ENCODE peak calls at places on chromosomes 16 and 17, in seven cellular contexts. Y is mesothelial cell of epicardium; C is NCI-H460; A is CD8-positive, alpha-beta memory T cell; L is anterior cingulate cortex; T is progenitor cell of endocrine pancreas; G is NCI-H345. N is an unnamed sample.

GRCh38 chr16:80803341-80804060 is 897 bp downstream of the CDYL2 start:
- DNase-seq in Y (peak), C (no peak), A (peak), L (no peak), T (peak), G (peak), N (peak)

GRCh38 chr17:50668838-50669581 is 34.3 kb downstream of the ABCC3 start:
- DNase-seq in Y (no peak), C (no peak), A (no peak), L (no peak), T (no peak), G (no peak), N (no peak)

GRCh38 chr16:68737730-68738590 is 868 bp downstream of the CDH1 start:
- DNase-seq in Y (peak), C (no peak), A (no peak), L (no peak), T (peak), G (peak), N (peak)

GRCh38 chr16:2043980-2044451 is 3.6 kb downstream of the NTHL1 start:
- DNase-seq in Y (no peak), C (no peak), A (no peak), L (no peak), T (no peak), G (no peak), N (no peak)

GRCh38 chr16:52827456-52827855 is 225.2 kb downstream of the CHD9NB start:
- DNase-seq in Y (no peak), C (no peak), A (no peak), L (no peak), T (no peak), G (no peak), N (no peak)

GRCh38 chr16:27685802-27686201 is 135.9 kb downstream of the KATNIP start:
- DNase-seq in Y (no peak), C (no peak), A (no peak), L (no peak), T (no peak), G (no peak), N (no peak)

GRCh38 chr16:24775455-24775854 is 46.0 kb downstream of the TNRC6A start:
- DNase-seq in Y (no peak), C (no peak), A (no peak), L (no peak), T (no peak), G (no peak), N (peak)

GRCh38 chr17:8210761-8211458 is 535 bp upstream of the AURKB start:
- DNase-seq in Y (no peak), C (no peak), A (no peak), L (no peak), T (no peak), G (no peak), N (no peak)

GRCh38 chr16:67936124-67936875 is at the start of gene PSMB10:
- DNase-seq in Y (peak), C (no peak), A (peak), L (no peak), T (no peak), G (no peak), N (peak)

GRCh38 chr17:1533649-1534325 is 17.4 kb upstream of the INPP5K start:
- DNase-seq in Y (no peak), C (no peak), A (no peak), L (no peak), T (no peak), G (no peak), N (no peak)

GRCh38 chr17:61504697-61505096 is 52.5 kb downstream of the TBX4 start:
- DNase-seq in Y (no peak), C (peak), A (no peak), L (no peak), T (no peak), G (no peak), N (no peak)

GRCh38 chr17:28225271-28225670 is 93.7 kb upstream of the TMEM97 start:
- DNase-seq in Y (no peak), C (no peak), A (no peak), L (no peak), T (no peak), G (no peak), N (no peak)

GRCh38 chr16:68676113-68676860 is 31.2 kb downstream of the CDH3 start:
- DNase-seq in Y (no peak), C (no peak), A (no peak), L (no peak), T (no peak), G (no peak), N (no peak)

GRCh38 chr17:69608808-69609494 is 194.5 kb downstream of the MAP2K6 start:
- DNase-seq in Y (no peak), C (peak), A (no peak), L (peak), T (no peak), G (no peak), N (no peak)

GRCh38 chr17:27560668-27561067 is 70.3 kb upstream of the LGALS9 start:
- DNase-seq in Y (no peak), C (no peak), A (no peak), L (no peak), T (no peak), G (no peak), N (no peak)

GRCh38 chr17:55334285-55334684 is 69.5 kb downstream of the HLF start:
- DNase-seq in Y (no peak), C (no peak), A (no peak), L (no peak), T (no peak), G (no peak), N (no peak)

GRCh38 chr17:50146230-50146926 is 4.1 kb downstream of the PPP1R9B start:
- DNase-seq in Y (no peak), C (no peak), A (no peak), L (no peak), T (no peak), G (no peak), N (no peak)

GRCh38 chr17:60743812-60744211 is 66.2 kb downstream of the BCAS3 start:
- DNase-seq in Y (no peak), C (no peak), A (no peak), L (peak), T (no peak), G (no peak), N (no peak)